ENCODE peak calls at places on chromosomes 6 and 20, in eight cellular contexts. One of them, this sample, is unnamed.

GRCh38 chr20:52192296-52193007 is 873 bp upstream of the ZFP64 start:
- DNase-seq in neuronal stem cell: peak
- DNase-seq in esophagus squamous epithelium: no peak
- DNase-seq in mesothelial cell of epicardium: no peak
- DNase-seq in NCI-H1930: peak
- DNase-seq in HFFc6: peak
- DNase-seq in AG09319: no peak
- DNase-seq in breast epithelium: no peak
- DNase-seq in this sample: no peak

GRCh38 chr6:36204068-36204753 is 7.7 kb downstream of the BRPF3 start:
- DNase-seq in neuronal stem cell: no peak
- DNase-seq in esophagus squamous epithelium: no peak
- DNase-seq in mesothelial cell of epicardium: no peak
- DNase-seq in NCI-H1930: no peak
- DNase-seq in HFFc6: no peak
- DNase-seq in AG09319: no peak
- DNase-seq in breast epithelium: no peak
- DNase-seq in this sample: no peak

GRCh38 chr20:34921436-34921835 is 34.2 kb downstream of the GSS start:
- DNase-seq in neuronal stem cell: no peak
- DNase-seq in esophagus squamous epithelium: no peak
- DNase-seq in mesothelial cell of epicardium: no peak
- DNase-seq in NCI-H1930: no peak
- DNase-seq in HFFc6: no peak
- DNase-seq in AG09319: no peak
- DNase-seq in breast epithelium: no peak
- DNase-seq in this sample: no peak

GRCh38 chr6:112416885-112417284 is 69.8 kb downstream of the RFPL4B start:
- DNase-seq in neuronal stem cell: no peak
- DNase-seq in esophagus squamous epithelium: no peak
- DNase-seq in mesothelial cell of epicardium: no peak
- DNase-seq in NCI-H1930: no peak
- DNase-seq in HFFc6: peak
- DNase-seq in AG09319: peak
- DNase-seq in breast epithelium: peak
- DNase-seq in this sample: no peak

GRCh38 chr6:44058617-44059358 is 68.5 kb downstream of the MRPL14 start:
- DNase-seq in neuronal stem cell: no peak
- DNase-seq in esophagus squamous epithelium: no peak
- DNase-seq in mesothelial cell of epicardium: no peak
- DNase-seq in NCI-H1930: no peak
- DNase-seq in HFFc6: peak
- DNase-seq in AG09319: peak
- DNase-seq in breast epithelium: peak
- DNase-seq in this sample: no peak

GRCh38 chr20:63316502-63316921 is 23.5 kb downstream of the COL20A1 start:
- DNase-seq in neuronal stem cell: no peak
- DNase-seq in esophagus squamous epithelium: no peak
- DNase-seq in mesothelial cell of epicardium: no peak
- DNase-seq in NCI-H1930: no peak
- DNase-seq in HFFc6: no peak
- DNase-seq in AG09319: no peak
- DNase-seq in breast epithelium: no peak
- DNase-seq in this sample: no peak

GRCh38 chr6:33914519-33915120 is 110.8 kb upstream of the MLN start:
- DNase-seq in neuronal stem cell: no peak
- DNase-seq in esophagus squamous epithelium: no peak
- DNase-seq in mesothelial cell of epicardium: no peak
- DNase-seq in NCI-H1930: no peak
- DNase-seq in HFFc6: no peak
- DNase-seq in AG09319: no peak
- DNase-seq in breast epithelium: no peak
- DNase-seq in this sample: no peak

GRCh38 chr6:28336284-28337024 is 506 bp upstream of the ZSCAN31 start:
- DNase-seq in neuronal stem cell: no peak
- DNase-seq in esophagus squamous epithelium: no peak
- DNase-seq in mesothelial cell of epicardium: no peak
- DNase-seq in NCI-H1930: no peak
- DNase-seq in HFFc6: no peak
- DNase-seq in AG09319: no peak
- DNase-seq in breast epithelium: no peak
- DNase-seq in this sample: no peak

GRCh38 chr6:1865585-1865984 is 255.9 kb downstream of the FOXC1 start:
- DNase-seq in neuronal stem cell: no peak
- DNase-seq in esophagus squamous epithelium: no peak
- DNase-seq in mesothelial cell of epicardium: no peak
- DNase-seq in NCI-H1930: no peak
- DNase-seq in HFFc6: no peak
- DNase-seq in AG09319: no peak
- DNase-seq in breast epithelium: no peak
- DNase-seq in this sample: no peak

GRCh38 chr6:30683137-30683979 is 3.1 kb downstream of the PPP1R18 start:
- DNase-seq in neuronal stem cell: no peak
- DNase-seq in esophagus squamous epithelium: no peak
- DNase-seq in mesothelial cell of epicardium: no peak
- DNase-seq in NCI-H1930: no peak
- DNase-seq in HFFc6: no peak
- DNase-seq in AG09319: no peak
- DNase-seq in breast epithelium: no peak
- DNase-seq in this sample: no peak

GRCh38 chr20:24432057-24432456 is 37.4 kb upstream of the SYNDIG1 start:
- DNase-seq in neuronal stem cell: no peak
- DNase-seq in esophagus squamous epithelium: no peak
- DNase-seq in mesothelial cell of epicardium: no peak
- DNase-seq in NCI-H1930: no peak
- DNase-seq in HFFc6: no peak
- DNase-seq in AG09319: no peak
- DNase-seq in breast epithelium: no peak
- DNase-seq in this sample: no peak

GRCh38 chr20:41078329-41078728 is 49.7 kb downstream of the TOP1 start:
- DNase-seq in neuronal stem cell: no peak
- DNase-seq in esophagus squamous epithelium: no peak
- DNase-seq in mesothelial cell of epicardium: no peak
- DNase-seq in NCI-H1930: no peak
- DNase-seq in HFFc6: peak
- DNase-seq in AG09319: peak
- DNase-seq in breast epithelium: no peak
- DNase-seq in this sample: no peak

GRCh38 chr6:106509420-106510089 is 119.7 kb downstream of the RTN4IP1 start:
- DNase-seq in neuronal stem cell: peak
- DNase-seq in esophagus squamous epithelium: no peak
- DNase-seq in mesothelial cell of epicardium: no peak
- DNase-seq in NCI-H1930: no peak
- DNase-seq in HFFc6: no peak
- DNase-seq in AG09319: no peak
- DNase-seq in breast epithelium: no peak
- DNase-seq in this sample: no peak

GRCh38 chr6:77332915-77333623 is 130.2 kb downstream of the HTR1B start:
- DNase-seq in neuronal stem cell: no peak
- DNase-seq in esophagus squamous epithelium: no peak
- DNase-seq in mesothelial cell of epicardium: no peak
- DNase-seq in NCI-H1930: no peak
- DNase-seq in HFFc6: no peak
- DNase-seq in AG09319: no peak
- DNase-seq in breast epithelium: no peak
- DNase-seq in this sample: no peak

GRCh38 chr6:79797912-79798311 is 149.4 kb downstream of the ELOVL4 start:
- DNase-seq in neuronal stem cell: no peak
- DNase-seq in esophagus squamous epithelium: no peak
- DNase-seq in mesothelial cell of epicardium: no peak
- DNase-seq in NCI-H1930: no peak
- DNase-seq in HFFc6: no peak
- DNase-seq in AG09319: no peak
- DNase-seq in breast epithelium: no peak
- DNase-seq in this sample: no peak

GRCh38 chr20:12860619-12861247 is 148.0 kb upstream of the SPTLC3 start:
- DNase-seq in neuronal stem cell: no peak
- DNase-seq in esophagus squamous epithelium: no peak
- DNase-seq in mesothelial cell of epicardium: no peak
- DNase-seq in NCI-H1930: no peak
- DNase-seq in HFFc6: no peak
- DNase-seq in AG09319: no peak
- DNase-seq in breast epithelium: no peak
- DNase-seq in this sample: no peak

GRCh38 chr20:47263502-47264084 is 92.9 kb downstream of the ZMYND8 start:
- DNase-seq in neuronal stem cell: no peak
- DNase-seq in esophagus squamous epithelium: no peak
- DNase-seq in mesothelial cell of epicardium: no peak
- DNase-seq in NCI-H1930: no peak
- DNase-seq in HFFc6: no peak
- DNase-seq in AG09319: no peak
- DNase-seq in breast epithelium: no peak
- DNase-seq in this sample: no peak

GRCh38 chr20:57244221-57244585 is 22.2 kb downstream of the BMP7 start:
- DNase-seq in neuronal stem cell: no peak
- DNase-seq in esophagus squamous epithelium: no peak
- DNase-seq in mesothelial cell of epicardium: no peak
- DNase-seq in NCI-H1930: no peak
- DNase-seq in HFFc6: no peak
- DNase-seq in AG09319: no peak
- DNase-seq in breast epithelium: peak
- DNase-seq in this sample: no peak

GRCh38 chr6:33978593-33979150 is 167.2 kb downstream of the GRM4 start:
- DNase-seq in neuronal stem cell: no peak
- DNase-seq in esophagus squamous epithelium: no peak
- DNase-seq in mesothelial cell of epicardium: no peak
- DNase-seq in NCI-H1930: no peak
- DNase-seq in HFFc6: no peak
- DNase-seq in AG09319: no peak
- DNase-seq in breast epithelium: no peak
- DNase-seq in this sample: no peak

GRCh38 chr20:59144179-59144830 is 19.3 kb upstream of the ZNF831 start:
- DNase-seq in neuronal stem cell: no peak
- DNase-seq in esophagus squamous epithelium: no peak
- DNase-seq in mesothelial cell of epicardium: no peak
- DNase-seq in NCI-H1930: no peak
- DNase-seq in HFFc6: no peak
- DNase-seq in AG09319: no peak
- DNase-seq in breast epithelium: no peak
- DNase-seq in this sample: no peak